ENCODE peak calls at places on chromosomes 1 and 21, in eight cellular contexts. P is psoas muscle; V is activated CD8-positive, alpha-beta memory T cell treated with anti-CD3 and anti-CD28 coated beads for 24 hours; L is NCI-H2081; W is stimulated activated CD4-positive, alpha-beta T cell treated with anti-CD3 and anti-CD28 coated beads, Interleukin-4, amount 100 ng/mL, for 48 hours; Q is NCI-H2171 treated with DMSO at 0.1 percent for 48 hours; H is activated naive CD4-positive, alpha-beta T cell; B is NAMALWA. T is an unnamed sample.

GRCh38 chr1:154567386-154568164 is at the start of gene CHRNB2:
- DNase-seq in P (peak; percentile 83), V (peak; percentile 87), L (peak; percentile 93), W (peak; percentile 73), Q (peak; percentile 92), H (peak; percentile 24), B (peak; percentile 77), T (peak; percentile 61)

GRCh38 chr1:178094752-178095645 is 1.1 kb downstream of the RASAL2 start:
- DNase-seq in P (no peak), V (no peak), L (no peak), W (no peak), Q (no peak), H (no peak), B (no peak), T (no peak)

GRCh38 chr1:86352096-86352495 is 44.0 kb downstream of the ODF2L start:
- DNase-seq in P (no peak), V (no peak), L (no peak), W (no peak), Q (no peak), H (no peak), B (no peak), T (no peak)

GRCh38 chr1:48227165-48228013 is 4.9 kb downstream of the SLC5A9 start:
- DNase-seq in P (no peak), V (peak; percentile 68), L (no peak), W (no peak), Q (no peak), H (no peak), B (peak; percentile 30), T (no peak)

GRCh38 chr1:99935534-99935933 is 34.3 kb upstream of the SLC35A3 start:
- DNase-seq in P (no peak), V (no peak), L (no peak), W (no peak), Q (no peak), H (no peak), B (no peak), T (no peak)

GRCh38 chr21:46551636-46552241 is 53.1 kb downstream of the S100B start:
- DNase-seq in P (peak; percentile 53), V (peak; percentile 82), L (no peak), W (peak; percentile 21), Q (no peak), H (no peak), B (no peak), T (no peak)

GRCh38 chr1:248918126-248918525 is 12.1 kb downstream of the PGBD2 start:
- DNase-seq in P (no peak), V (no peak), L (no peak), W (no peak), Q (peak; percentile 16), H (no peak), B (no peak), T (no peak)

GRCh38 chr1:245895455-245895959 is 611.6 kb downstream of the SMYD3 start:
- DNase-seq in P (no peak), V (no peak), L (no peak), W (no peak), Q (no peak), H (no peak), B (no peak), T (no peak)

GRCh38 chr1:43987159-43988022 is 4.0 kb upstream of the CCDC24 start:
- DNase-seq in P (no peak), V (no peak), L (no peak), W (no peak), Q (no peak), H (no peak), B (no peak), T (no peak)

GRCh38 chr21:31176725-31177124 is 138.4 kb upstream of the KRTAP19-8 start:
- DNase-seq in P (no peak), V (no peak), L (no peak), W (no peak), Q (no peak), H (no peak), B (no peak), T (no peak)

GRCh38 chr1:224643653-224644052 is 27.5 kb downstream of the CNIH3 start:
- DNase-seq in P (no peak), V (no peak), L (no peak), W (no peak), Q (no peak), H (no peak), B (no peak), T (no peak)

GRCh38 chr1:67748630-67749029 is 63.6 kb downstream of the GADD45A start:
- DNase-seq in P (no peak), V (no peak), L (no peak), W (no peak), Q (no peak), H (no peak), B (no peak), T (no peak)

GRCh38 chr1:165855010-165855838 is 27.8 kb downstream of the UCK2 start:
- DNase-seq in P (no peak), V (no peak), L (no peak), W (no peak), Q (no peak), H (no peak), B (no peak), T (no peak)

GRCh38 chr1:221093903-221094865 is 214.9 kb downstream of the HLX start:
- DNase-seq in P (no peak), V (no peak), L (no peak), W (no peak), Q (no peak), H (no peak), B (no peak), T (no peak)

GRCh38 chr1:243496173-243496553 is 240.3 kb downstream of the SDCCAG8 start:
- DNase-seq in P (peak; percentile 62), V (no peak), L (no peak), W (no peak), Q (peak; percentile 80), H (no peak), B (no peak), T (no peak)

T was measured in central memory CD8-positive, alpha-beta T cell.